ENCODE peak calls at places on chromosome 7, in nine cellular contexts. J is CD8-positive, alpha-beta memory T cell; R is ACHN; T is A549; L is B cell; O is NCI-H460; G is Caki2; E is activated CD4-positive, alpha-beta T cell treated with anti-CD3 and anti-CD28 coated beads, Interleukin-2, amount 10 ng/mL, durations not matched to agents 7 days and 5 days; W is prostate gland. U is an unnamed sample.

GRCh38 chr7:43469051-43469450 is 113.9 kb upstream of the STK17A start:
- DNase-seq in E (no peak), W (no peak), T (no peak), J (no peak), G (no peak), R (no peak), O (no peak), L (no peak), U (no peak)

GRCh38 chr7:92645531-92646061 is 55.4 kb upstream of the FAM133B start:
- DNase-seq in L (no peak), W (peak; percentile 16), T (peak; percentile 91), O (no peak), E (no peak), R (peak; percentile 39), J (no peak), G (peak; percentile 46), U (no peak)

GRCh38 chr7:5362466-5362865 is 61.2 kb downstream of the TNRC18 start:
- DNase-seq in T (no peak), L (no peak), E (no peak), O (no peak), G (no peak), W (no peak), R (no peak), J (no peak), U (no peak)

GRCh38 chr7:148260605-148261004 is 330.0 kb upstream of the C7orf33 start:
- DNase-seq in R (no peak), J (no peak), G (no peak), T (no peak), E (no peak), O (no peak), W (no peak), L (no peak), U (no peak)

GRCh38 chr7:105885386-105886111 is 9.2 kb upstream of the ATXN7L1 start:
- DNase-seq in E (no peak), T (no peak), J (no peak), R (no peak), G (no peak), O (no peak), W (no peak), L (no peak), U (no peak)

GRCh38 chr7:123352957-123353356 is 153.2 kb upstream of the SLC13A1 start:
- DNase-seq in J (no peak), W (no peak), O (no peak), R (no peak), L (no peak), T (no peak), E (no peak), G (no peak), U (no peak)

GRCh38 chr7:131145026-131145425 is 182.7 kb upstream of the MKLN1 start:
- DNase-seq in L (no peak), G (no peak), O (no peak), W (no peak), T (peak; percentile 55), J (no peak), R (no peak), E (no peak), U (no peak)

GRCh38 chr7:96495751-96496216 is 173.9 kb upstream of the SLC25A13 start:
- DNase-seq in W (no peak), L (no peak), J (no peak), E (peak; percentile 19), O (no peak), T (no peak), G (no peak), R (no peak), U (peak; percentile 20)

GRCh38 chr7:145105561-145105960 is 269.7 kb upstream of the TPK1 start:
- DNase-seq in O (peak; percentile 9), J (no peak), R (no peak), L (no peak), G (no peak), W (no peak), E (no peak), T (no peak), U (no peak)

GRCh38 chr7:29748286-29749099 is 57.8 kb upstream of the WIPF3 start:
- DNase-seq in J (no peak), R (peak; percentile 74), E (no peak), W (no peak), L (no peak), G (peak; percentile 33), T (peak; percentile 65), O (peak; percentile 46), U (no peak)